ENCODE peak calls at places on chromosomes 3 and 15, in six cellular contexts. K, G, A, X, V and Z are unnamed samples.

GRCh38 chr15:47964229-47964628 is 156.6 kb upstream of the SLC24A5 start:
- DNase-seq in K (no peak), G (no peak), A (no peak), X (no peak), V (no peak), Z (no peak)

GRCh38 chr3:74883690-74884089 is 269.2 kb upstream of the CNTN3 start:
- DNase-seq in K (peak; percentile 11), G (peak; percentile 5), A (no peak), X (no peak), V (no peak), Z (no peak)

GRCh38 chr3:194259982-194260856 is 90.9 kb downstream of the CPN2 start:
- DNase-seq in K (no peak), G (peak; percentile 52), A (peak; percentile 15), X (no peak), V (peak; percentile 44), Z (peak; percentile 67)

GRCh38 chr15:96296264-96296663 is 34.2 kb upstream of the NR2F2 start:
- DNase-seq in K (no peak), G (peak; percentile 95), A (no peak), X (no peak), V (no peak), Z (no peak)

GRCh38 chr15:74545061-74545460 is 4.0 kb downstream of the ARID3B start:
- DNase-seq in K (no peak), G (peak; percentile 37), A (no peak), X (no peak), V (no peak), Z (no peak)

GRCh38 chr15:37872661-37873060 is 61.8 kb upstream of the TMCO5A start:
- DNase-seq in K (no peak), G (no peak), A (no peak), X (no peak), V (no peak), Z (no peak)

GRCh38 chr3:171353423-171353822 is 106.8 kb downstream of the TNIK start:
- DNase-seq in K (no peak), G (peak; percentile 38), A (no peak), X (no peak), V (no peak), Z (no peak)

GRCh38 chr3:132279030-132279429 is 38.2 kb upstream of the ACP3 start:
- DNase-seq in K (no peak), G (no peak), A (no peak), X (no peak), V (no peak), Z (no peak)

GRCh38 chr15:40332138-40332781 is 8.5 kb downstream of the CCDC9B start:
- DNase-seq in K (no peak), G (no peak), A (no peak), X (no peak), V (no peak), Z (no peak)

DNA sequence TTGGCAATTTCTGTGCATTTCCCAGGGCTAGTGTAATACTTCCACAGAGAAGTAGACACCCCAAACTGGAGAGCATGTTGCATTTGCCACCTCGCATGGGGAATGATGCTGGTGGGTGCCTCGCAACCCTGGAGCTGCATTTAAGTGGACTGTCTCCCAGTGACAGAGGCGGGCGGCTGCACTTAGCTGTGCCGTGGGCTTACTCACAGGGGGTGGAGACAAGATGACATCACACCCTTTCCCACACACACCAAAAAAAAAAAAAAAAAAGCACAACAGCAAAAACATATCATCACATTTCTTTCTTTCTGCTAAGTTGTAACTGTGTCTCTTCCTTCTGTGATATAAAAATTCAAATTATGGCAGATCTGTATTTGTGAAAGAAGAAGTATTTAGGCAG is at the start of gene ABI3BP:
- DNase-seq in K (peak; percentile 5), G (peak; percentile 89), A (peak; percentile 49), X (no peak), V (peak; percentile 91), Z (peak; percentile 91)
- TF ChIP-seq POLR2A in K (no peak), G (no peak), A (no peak), X (no peak), V (peak; percentile 74), Z (no peak)

GRCh38 chr3:183548262-183548769 is 7.2 kb downstream of the KLHL6 start:
- DNase-seq in K (no peak), G (peak; percentile 72), A (no peak), X (no peak), V (peak; percentile 94), Z (no peak)

GRCh38 chr3:183553263-183554026 is 2.1 kb downstream of the KLHL6 start:
- DNase-seq in K (no peak), G (no peak), A (no peak), X (no peak), V (peak; percentile 41), Z (peak; percentile 64)

GRCh38 chr3:183555541-183556081 is at the start of gene KLHL6:
- DNase-seq in K (peak; percentile 82), G (no peak), A (peak; percentile 40), X (no peak), V (peak; percentile 94), Z (peak; percentile 31)

GRCh38 chr3:183554377-183554776 is 1.1 kb downstream of the KLHL6 start:
- DNase-seq in K (peak; percentile 25), G (no peak), A (no peak), X (no peak), V (peak; percentile 57), Z (no peak)

DNA sequence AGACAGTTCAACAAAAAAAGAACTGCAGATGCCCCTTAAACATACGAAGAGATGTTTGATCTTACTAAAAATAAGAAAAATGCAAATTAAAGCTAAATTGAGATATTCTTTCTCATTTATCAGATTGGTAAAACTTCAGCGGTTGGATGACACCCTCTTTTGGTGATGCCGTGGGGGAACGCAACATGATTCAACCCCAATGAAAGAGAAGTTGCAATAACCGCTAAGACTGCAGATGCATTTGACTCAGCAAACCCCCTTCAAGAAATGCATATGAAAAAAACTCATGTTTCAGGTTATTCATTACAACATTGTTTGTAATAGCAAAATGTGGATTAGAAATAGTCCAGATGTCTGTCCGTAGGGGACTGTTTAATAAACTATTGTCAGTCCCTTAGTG is 3.6 kb downstream of the KLHL6 start:
- DNase-seq in K (no peak), G (no peak), A (no peak), X (no peak), V (no peak), Z (peak; percentile 20)
- H3K4me3 ChIP-seq in K (no peak overlapping the region), G (no peak overlapping the region), A (no peak overlapping the region), X (peak overlapping the region; percentile 13), V (no peak overlapping the region), Z (no peak overlapping the region)

DNA sequence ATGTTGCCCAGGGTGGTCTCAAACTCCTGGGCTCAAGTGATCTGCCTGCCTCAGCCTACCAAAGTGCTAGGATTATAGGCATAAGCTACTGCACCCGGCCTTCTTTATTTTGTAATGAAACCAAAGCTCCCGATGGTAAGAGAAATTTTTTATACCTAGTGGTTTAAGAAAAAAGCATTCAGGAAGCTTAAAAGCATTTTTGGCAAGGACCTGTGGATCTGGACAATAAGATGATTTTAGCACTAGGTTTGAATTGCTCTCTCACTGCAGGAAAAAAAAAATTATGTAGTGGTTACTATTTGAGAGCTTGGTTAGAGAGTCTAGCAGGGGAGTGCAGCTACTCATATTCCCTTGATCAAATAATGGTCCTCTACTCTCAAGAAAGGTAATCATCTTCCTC is 64.9 kb upstream of the PIK3R4 start:
- DNase-seq in K (no peak), G (no peak), A (no peak), X (no peak), V (no peak), Z (no peak)
- TF ChIP-seq POLR2A in K (no peak), G (no peak), A (no peak), X (no peak), V (no peak), Z (no peak)

GRCh38 chr15:92155941-92156340 is 237.7 kb upstream of the ST8SIA2 start:
- DNase-seq in K (no peak), G (no peak), A (no peak), X (no peak), V (no peak), Z (no peak)

GRCh38 chr15:92149029-92149428 is 244.7 kb upstream of the ST8SIA2 start:
- DNase-seq in K (no peak), G (peak; percentile 15), A (no peak), X (no peak), V (no peak), Z (no peak)

GRCh38 chr15:92149469-92149868 is 244.2 kb upstream of the ST8SIA2 start:
- DNase-seq in K (no peak), G (no peak), A (no peak), X (no peak), V (no peak), Z (no peak)

GRCh38 chr15:92152983-92153382 is 240.7 kb upstream of the ST8SIA2 start:
- DNase-seq in K (no peak), G (no peak), A (no peak), X (no peak), V (no peak), Z (no peak)

GRCh38 chr15:92151741-92152140 is 241.9 kb upstream of the ST8SIA2 start:
- DNase-seq in K (no peak), G (no peak), A (no peak), X (no peak), V (no peak), Z (no peak)
- H3K4me3 ChIP-seq in K (no peak overlapping the region), G (no peak overlapping the region), A (no peak overlapping the region), X (no peak overlapping the region), V (no peak overlapping the region), Z (no peak overlapping the region)

GRCh38 chr3:50600841-50601591 is 10.6 kb downstream of the CISH start:
- DNase-seq in K (peak; percentile 97), G (peak; percentile 95), A (peak; percentile 97), X (no peak), V (peak; percentile 87), Z (peak; percentile 99)
- TF ChIP-seq POLR2A in K (no peak), G (no peak), A (no peak), X (no peak), V (no peak), Z (no peak)